ENCODE peak calls at places on chromosomes 1 and 21, in six cellular contexts. I, H, Y, W, K and T are unnamed samples.

GRCh38 chr1:12338017-12338416 is 108.2 kb downstream of the VPS13D start:
- DNase-seq in I (no peak), H (no peak), Y (no peak), W (no peak), K (no peak), T (no peak)

GRCh38 chr1:206915085-206915735 is 6.5 kb downstream of the FCMR start:
- DNase-seq in I (no peak), H (no peak), Y (no peak), W (no peak), K (no peak), T (no peak)

GRCh38 chr1:174871886-174872285 is 127.9 kb upstream of the CACYBP start:
- DNase-seq in I (no peak), H (no peak), Y (no peak), W (no peak), K (no peak), T (no peak)

GRCh38 chr1:93964096-93964776 is 55.0 kb upstream of the GCLM start:
- DNase-seq in I (no peak), H (no peak), Y (no peak), W (no peak), K (no peak), T (no peak)

GRCh38 chr21:27423073-27423472 is 456.2 kb upstream of the ADAMTS5 start:
- DNase-seq in I (no peak), H (peak), Y (peak), W (no peak), K (peak), T (no peak)

GRCh38 chr1:230148768-230149469 is 81.9 kb downstream of the GALNT2 start:
- DNase-seq in I (no peak), H (no peak), Y (no peak), W (no peak), K (no peak), T (no peak)

GRCh38 chr1:61741682-61742619 is at the start of gene PATJ:
- DNase-seq in I (peak), H (peak), Y (peak), W (peak), K (peak), T (no peak)

GRCh38 chr1:9020325-9020724 is 5.9 kb downstream of the SLC2A7 start:
- DNase-seq in I (no peak), H (no peak), Y (no peak), W (no peak), K (no peak), T (no peak)

DNA sequence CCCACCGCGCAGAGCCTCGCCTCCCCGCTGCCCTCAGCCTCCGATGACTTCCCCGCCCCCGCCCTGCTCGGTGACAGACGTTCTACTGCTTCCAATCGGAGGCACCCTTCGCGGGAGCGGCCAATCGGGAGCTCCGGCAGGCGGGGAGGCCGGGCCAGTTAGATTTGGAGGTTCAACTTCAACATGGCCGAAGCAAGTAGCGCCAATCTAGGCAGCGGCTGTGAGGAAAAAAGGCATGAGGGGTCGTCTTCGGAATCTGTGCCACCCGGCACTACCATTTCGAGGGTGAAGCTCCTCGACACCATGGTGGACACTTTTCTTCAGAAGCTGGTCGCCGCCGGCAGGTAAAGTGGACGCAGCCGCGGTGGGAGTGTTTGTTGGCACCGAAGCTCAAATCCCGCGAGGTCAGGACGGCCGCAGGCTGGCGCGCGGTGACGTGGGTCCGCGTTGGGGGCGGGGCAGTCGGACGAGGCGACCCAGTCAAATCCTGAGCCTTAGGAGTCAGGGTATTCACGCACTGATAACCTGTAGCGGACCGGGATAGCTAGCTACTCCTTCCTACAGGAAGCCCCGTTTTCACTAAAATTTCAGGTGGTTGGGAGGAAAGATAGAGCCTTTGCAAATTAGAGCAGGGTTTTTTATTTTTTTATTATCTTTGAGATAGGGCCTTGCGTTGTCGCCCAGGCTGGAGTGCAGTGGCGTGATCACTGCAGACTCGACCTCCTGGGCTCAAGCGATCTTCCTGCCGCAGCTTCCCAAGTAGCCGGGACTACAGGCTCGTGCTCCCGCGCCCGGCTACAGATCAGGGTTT is at the start of gene PMF1:
- DNase-seq in I (peak), H (peak), Y (peak), W (peak), K (peak), T (peak)
- TF ChIP-seq POLR2A in I (peak), H (peak), Y (peak), W (peak), K (no peak), T (peak)

DNA sequence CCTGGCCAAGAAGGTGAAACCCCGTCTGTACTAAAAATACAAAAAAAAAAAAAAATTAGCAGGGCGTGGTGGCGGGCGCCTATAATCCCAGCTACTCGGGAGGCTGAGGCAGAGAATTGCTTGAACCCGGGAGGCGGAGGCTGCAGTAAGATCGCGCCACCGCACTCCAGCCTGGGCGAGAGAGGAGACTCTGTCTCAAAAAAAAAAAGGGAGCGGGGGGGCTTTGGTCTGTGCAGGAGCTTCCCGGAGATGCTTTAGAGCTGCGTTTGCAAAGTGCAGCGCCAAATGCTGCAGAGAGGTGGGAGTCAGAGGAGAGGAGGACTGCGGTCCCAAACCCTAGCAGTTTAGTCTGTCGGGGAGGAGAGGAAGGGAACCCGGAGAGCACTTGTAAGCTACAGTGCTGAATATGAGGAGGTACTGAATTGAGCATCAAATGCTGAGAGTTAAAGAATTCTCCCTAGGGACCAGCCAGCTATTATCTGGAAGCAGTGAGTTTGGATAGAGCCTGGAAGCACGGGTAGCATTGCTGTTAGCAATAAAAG is 569 bp downstream of the FALEC start:
- DNase-seq in I (no peak), H (no peak), Y (no peak), W (peak), K (no peak), T (no peak)
- TF ChIP-seq CTCF in I (no peak), H (no peak), Y (no peak), W (no peak), K (no peak), T (peak)

DNA sequence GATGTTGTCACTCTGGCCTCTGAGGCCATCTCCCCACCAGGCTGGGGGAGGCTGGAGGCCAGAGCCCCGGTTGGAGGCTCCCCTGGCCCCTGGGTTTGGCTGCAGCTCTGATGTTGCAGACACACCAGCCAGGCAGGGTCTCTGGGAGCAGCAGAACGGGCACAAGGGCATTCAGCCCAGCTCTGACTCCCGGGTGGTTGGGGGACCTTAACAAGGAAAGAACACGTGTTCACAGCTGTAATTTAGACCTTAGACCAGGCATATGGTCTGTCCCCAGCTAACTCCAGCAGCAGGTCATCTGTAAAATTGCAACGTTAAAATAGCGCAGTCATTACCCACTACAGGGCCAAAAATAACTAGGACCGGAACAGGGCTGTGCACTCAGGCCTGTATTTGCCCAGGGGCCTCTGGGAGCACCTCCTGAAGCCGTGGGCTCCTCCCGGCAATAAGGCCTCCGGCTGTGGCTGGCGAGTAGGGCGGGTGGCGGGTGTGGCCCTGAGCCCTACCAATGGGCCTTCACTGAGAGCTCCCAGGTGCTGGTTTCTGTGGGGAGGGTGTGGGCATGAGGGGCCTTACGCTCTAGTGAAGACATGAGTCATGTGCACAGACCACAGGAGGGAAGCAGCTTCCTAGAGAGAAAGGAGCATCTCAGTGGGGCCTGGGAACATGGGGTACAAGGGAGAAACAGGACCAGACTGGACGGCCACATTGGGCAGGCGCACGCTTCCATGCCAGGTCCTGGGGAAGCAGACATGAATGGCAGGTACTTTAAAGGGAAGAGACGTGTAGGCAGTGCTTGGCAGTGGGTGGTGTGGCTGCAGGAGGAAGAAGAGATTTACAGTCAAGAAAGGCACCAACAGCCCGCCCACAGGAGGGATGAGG is 6.1 kb downstream of the LDLRAP1 start:
- DNase-seq in I (no peak), H (no peak), Y (peak), W (peak), K (peak), T (no peak)
- TF ChIP-seq POLR2A in I (no peak), H (no peak), Y (no peak), W (no peak), K (no peak), T (no peak)

GRCh38 chr1:58848818-58849411 is 65.1 kb upstream of the JUN start:
- DNase-seq in I (peak), H (peak), Y (peak), W (peak), K (peak), T (no peak)
- TF ChIP-seq CTCF in I (no peak), H (no peak), Y (peak), W (peak), K (no peak), T (no peak)

DNA sequence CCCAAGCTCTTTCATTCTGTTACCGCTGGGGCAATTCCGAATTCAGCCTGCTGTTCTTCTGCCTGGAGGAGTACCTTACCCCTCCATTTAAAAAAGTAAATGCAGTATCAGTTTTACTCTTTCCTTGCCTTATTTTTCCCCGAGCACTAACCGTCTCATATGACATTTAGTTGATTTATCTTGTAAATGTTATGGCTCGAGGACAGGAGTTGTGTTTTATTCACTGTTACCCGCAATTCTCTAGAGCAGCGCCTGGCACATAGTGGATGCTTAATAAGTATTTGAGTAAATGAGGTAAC is 425 bp upstream of the TADA1 start:
- DNase-seq in I (no peak), H (no peak), Y (no peak), W (no peak), K (no peak), T (no peak)
- TF ChIP-seq POLR2A in I (no peak), H (no peak), Y (no peak), W (no peak), K (no peak), T (no peak)

GRCh38 chr21:26185021-26185420 is 14.5 kb upstream of the APP start:
- DNase-seq in I (no peak), H (no peak), Y (no peak), W (no peak), K (no peak), T (no peak)
- TF ChIP-seq CTCF in I (no peak), H (no peak), Y (no peak), W (no peak), K (no peak), T (no peak)

GRCh38 chr1:155012052-155012546 is 9.5 kb downstream of the ZBTB7B start:
- DNase-seq in I (no peak), H (peak), Y (no peak), W (no peak), K (peak), T (no peak)
- TF ChIP-seq POLR2A in I (no peak), H (no peak), Y (no peak), W (no peak), K (no peak), T (no peak)

DNA sequence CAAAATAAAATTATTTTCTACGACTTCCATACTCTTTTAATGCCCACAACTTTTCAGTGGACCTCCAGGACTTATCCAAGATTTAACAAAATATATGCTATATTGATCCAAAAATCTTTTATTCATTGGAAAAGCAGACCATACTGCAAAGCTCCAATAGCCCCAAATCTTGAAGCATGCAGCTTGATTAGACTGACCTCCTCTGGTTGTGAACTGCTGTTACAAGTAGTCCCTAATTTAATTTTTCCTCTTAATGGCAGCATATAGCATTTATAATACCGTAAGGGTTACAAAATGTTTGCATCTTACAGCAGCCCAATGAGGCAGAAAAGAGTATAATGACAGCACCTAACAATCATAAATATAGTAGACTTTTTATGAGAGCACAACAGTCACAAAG is 49.8 kb downstream of the TPR start:
- DNase-seq in I (no peak), H (no peak), Y (peak), W (peak), K (no peak), T (no peak)
- TF ChIP-seq CTCF in I (peak), H (no peak), Y (peak), W (peak), K (no peak), T (no peak)

GRCh38 chr1:159168043-159168442 is 3.4 kb upstream of the CADM3 start:
- DNase-seq in I (no peak), H (no peak), Y (no peak), W (no peak), K (no peak), T (no peak)
- TF ChIP-seq POLR2A in I (no peak), H (no peak), Y (no peak), W (no peak), K (no peak), T (no peak)

GRCh38 chr1:227828773-227829172 is 13.3 kb downstream of the PRSS38 start:
- DNase-seq in I (no peak), H (no peak), Y (no peak), W (no peak), K (no peak), T (no peak)

GRCh38 chr1:227824204-227824603 is 8.7 kb downstream of the PRSS38 start:
- DNase-seq in I (no peak), H (no peak), Y (no peak), W (no peak), K (no peak), T (no peak)

GRCh38 chr1:227823537-227823936 is 8.1 kb downstream of the PRSS38 start:
- DNase-seq in I (no peak), H (no peak), Y (no peak), W (no peak), K (no peak), T (no peak)
- TF ChIP-seq CTCF in I (no peak), H (no peak), Y (no peak), W (no peak), K (no peak), T (no peak)